ENCODE peak calls at places on chromosome 12, in ten cellular contexts. One of them, this sample, is unnamed.

GRCh38 chr12:44846826-44847225 is 29.3 kb downstream of the NELL2 start:
- DNase-seq in LNCaP clone FGC: no peak
- DNase-seq in upper lobe of right lung: no peak
- DNase-seq in neural progenitor cell: no peak
- DNase-seq in K562: no peak
- DNase-seq in progenitor cell of endocrine pancreas: no peak
- DNase-seq in fibroblast of mammary gland: no peak
- DNase-seq in mesothelial cell of epicardium: no peak
- DNase-seq in GM23338: no peak
- DNase-seq in prostate gland: no peak
- DNase-seq in this sample: no peak

GRCh38 chr12:47885012-47885501 is 19.7 kb downstream of the VDR start:
- DNase-seq in fibroblast of mammary gland: no peak
- DNase-seq in GM23338: no peak
- DNase-seq in prostate gland: no peak
- DNase-seq in mesothelial cell of epicardium: no peak
- DNase-seq in upper lobe of right lung: no peak
- DNase-seq in progenitor cell of endocrine pancreas: no peak
- DNase-seq in LNCaP clone FGC: no peak
- DNase-seq in K562: no peak
- DNase-seq in neural progenitor cell: no peak
- DNase-seq in this sample: no peak

GRCh38 chr12:104643093-104643646 is 186.4 kb downstream of the CHST11 start:
- DNase-seq in progenitor cell of endocrine pancreas: no peak
- DNase-seq in K562: no peak
- DNase-seq in mesothelial cell of epicardium: no peak
- DNase-seq in fibroblast of mammary gland: no peak
- DNase-seq in GM23338: no peak
- DNase-seq in prostate gland: no peak
- DNase-seq in neural progenitor cell: no peak
- DNase-seq in LNCaP clone FGC: no peak
- DNase-seq in upper lobe of right lung: no peak
- DNase-seq in this sample: no peak

GRCh38 chr12:40117818-40118217 is 11.9 kb upstream of the SLC2A13 start:
- DNase-seq in prostate gland: no peak
- DNase-seq in fibroblast of mammary gland: no peak
- DNase-seq in neural progenitor cell: no peak
- DNase-seq in K562: no peak
- DNase-seq in mesothelial cell of epicardium: no peak
- DNase-seq in LNCaP clone FGC: no peak
- DNase-seq in progenitor cell of endocrine pancreas: no peak
- DNase-seq in upper lobe of right lung: no peak
- DNase-seq in GM23338: no peak
- DNase-seq in this sample: no peak

GRCh38 chr12:11580125-11580751 is 69.2 kb upstream of the ETV6 start:
- DNase-seq in mesothelial cell of epicardium: no peak
- DNase-seq in neural progenitor cell: no peak
- DNase-seq in GM23338: no peak
- DNase-seq in prostate gland: peak; percentile 73
- DNase-seq in upper lobe of right lung: peak; percentile 66
- DNase-seq in K562: no peak
- DNase-seq in progenitor cell of endocrine pancreas: no peak
- DNase-seq in fibroblast of mammary gland: peak; percentile 74
- DNase-seq in LNCaP clone FGC: no peak
- DNase-seq in this sample: no peak

GRCh38 chr12:1747609-1748008 is 56.7 kb downstream of the ADIPOR2 start:
- DNase-seq in GM23338: no peak
- DNase-seq in neural progenitor cell: no peak
- DNase-seq in mesothelial cell of epicardium: no peak
- DNase-seq in fibroblast of mammary gland: no peak
- DNase-seq in K562: no peak
- DNase-seq in progenitor cell of endocrine pancreas: no peak
- DNase-seq in upper lobe of right lung: no peak
- DNase-seq in prostate gland: no peak
- DNase-seq in LNCaP clone FGC: no peak
- DNase-seq in this sample: no peak

GRCh38 chr12:34396006-34396860 is 373.9 kb downstream of the ALG10 start:
- DNase-seq in LNCaP clone FGC: no peak
- DNase-seq in K562: peak; percentile 0
- DNase-seq in upper lobe of right lung: peak; percentile 55
- DNase-seq in neural progenitor cell: no peak
- DNase-seq in progenitor cell of endocrine pancreas: peak; percentile 9
- DNase-seq in mesothelial cell of epicardium: peak; percentile 32
- DNase-seq in fibroblast of mammary gland: no peak
- DNase-seq in prostate gland: peak; percentile 3
- DNase-seq in GM23338: no peak
- DNase-seq in this sample: peak; percentile 9

GRCh38 chr12:71772728-71773127 is 18.1 kb downstream of the RAB21 start:
- DNase-seq in K562: no peak
- DNase-seq in mesothelial cell of epicardium: no peak
- DNase-seq in prostate gland: no peak
- DNase-seq in progenitor cell of endocrine pancreas: no peak
- DNase-seq in LNCaP clone FGC: no peak
- DNase-seq in upper lobe of right lung: no peak
- DNase-seq in neural progenitor cell: no peak
- DNase-seq in fibroblast of mammary gland: no peak
- DNase-seq in GM23338: no peak
- DNase-seq in this sample: no peak

GRCh38 chr12:59632408-59632807 is 36.6 kb downstream of the SLC16A7 start:
- DNase-seq in GM23338: no peak
- DNase-seq in LNCaP clone FGC: no peak
- DNase-seq in neural progenitor cell: no peak
- DNase-seq in fibroblast of mammary gland: peak; percentile 14
- DNase-seq in K562: no peak
- DNase-seq in mesothelial cell of epicardium: no peak
- DNase-seq in upper lobe of right lung: no peak
- DNase-seq in prostate gland: no peak
- DNase-seq in progenitor cell of endocrine pancreas: no peak
- DNase-seq in this sample: no peak

GRCh38 chr12:114658002-114658441 is 26.0 kb downstream of the TBX3 start:
- DNase-seq in GM23338: no peak
- DNase-seq in neural progenitor cell: no peak
- DNase-seq in upper lobe of right lung: no peak
- DNase-seq in K562: no peak
- DNase-seq in mesothelial cell of epicardium: no peak
- DNase-seq in prostate gland: no peak
- DNase-seq in LNCaP clone FGC: no peak
- DNase-seq in fibroblast of mammary gland: no peak
- DNase-seq in progenitor cell of endocrine pancreas: no peak
- DNase-seq in this sample: no peak

GRCh38 chr12:52147367-52147972 is 44.3 kb downstream of the KRT80 start:
- DNase-seq in K562: peak; percentile 70
- DNase-seq in progenitor cell of endocrine pancreas: no peak
- DNase-seq in GM23338: no peak
- DNase-seq in neural progenitor cell: no peak
- DNase-seq in LNCaP clone FGC: no peak
- DNase-seq in upper lobe of right lung: peak; percentile 95
- DNase-seq in prostate gland: peak; percentile 98
- DNase-seq in fibroblast of mammary gland: peak; percentile 99
- DNase-seq in mesothelial cell of epicardium: no peak
- DNase-seq in this sample: no peak

GRCh38 chr12:96338852-96339478 is 61.3 kb downstream of the CDK17 start:
- DNase-seq in fibroblast of mammary gland: no peak
- DNase-seq in LNCaP clone FGC: no peak
- DNase-seq in mesothelial cell of epicardium: no peak
- DNase-seq in upper lobe of right lung: no peak
- DNase-seq in neural progenitor cell: no peak
- DNase-seq in GM23338: no peak
- DNase-seq in prostate gland: no peak
- DNase-seq in K562: no peak
- DNase-seq in progenitor cell of endocrine pancreas: no peak
- DNase-seq in this sample: no peak

GRCh38 chr12:3655331-3655900 is 97.5 kb downstream of the CRACR2A start:
- DNase-seq in upper lobe of right lung: no peak
- DNase-seq in fibroblast of mammary gland: peak; percentile 22
- DNase-seq in K562: peak; percentile 7
- DNase-seq in mesothelial cell of epicardium: no peak
- DNase-seq in neural progenitor cell: peak; percentile 57
- DNase-seq in GM23338: peak; percentile 80
- DNase-seq in progenitor cell of endocrine pancreas: no peak
- DNase-seq in LNCaP clone FGC: no peak
- DNase-seq in prostate gland: no peak
- DNase-seq in this sample: no peak

GRCh38 chr12:1769809-1770494 is 50.4 kb upstream of the LRTM2 start:
- DNase-seq in GM23338: no peak
- DNase-seq in K562: no peak
- DNase-seq in prostate gland: no peak
- DNase-seq in neural progenitor cell: no peak
- DNase-seq in upper lobe of right lung: no peak
- DNase-seq in LNCaP clone FGC: no peak
- DNase-seq in fibroblast of mammary gland: peak; percentile 31
- DNase-seq in mesothelial cell of epicardium: no peak
- DNase-seq in progenitor cell of endocrine pancreas: no peak
- DNase-seq in this sample: no peak

GRCh38 chr12:87020071-87020470 is 763.9 kb upstream of the MGAT4C start:
- DNase-seq in upper lobe of right lung: no peak
- DNase-seq in fibroblast of mammary gland: no peak
- DNase-seq in LNCaP clone FGC: no peak
- DNase-seq in mesothelial cell of epicardium: no peak
- DNase-seq in neural progenitor cell: no peak
- DNase-seq in prostate gland: no peak
- DNase-seq in GM23338: no peak
- DNase-seq in K562: no peak
- DNase-seq in progenitor cell of endocrine pancreas: no peak
- DNase-seq in this sample: no peak
- TF ChIP-seq CTCF in upper lobe of right lung: no peak
- TF ChIP-seq CTCF in fibroblast of mammary gland: no peak
- TF ChIP-seq CTCF in LNCaP clone FGC: no peak
- TF ChIP-seq CTCF in mesothelial cell of epicardium: no peak
- TF ChIP-seq CTCF in neural progenitor cell: no peak
- TF ChIP-seq CTCF in prostate gland: no peak
- TF ChIP-seq CTCF in GM23338: no peak
- TF ChIP-seq CTCF in K562: no peak
- TF ChIP-seq CTCF in progenitor cell of endocrine pancreas: no peak
- TF ChIP-seq CTCF in this sample: no peak

DNA sequence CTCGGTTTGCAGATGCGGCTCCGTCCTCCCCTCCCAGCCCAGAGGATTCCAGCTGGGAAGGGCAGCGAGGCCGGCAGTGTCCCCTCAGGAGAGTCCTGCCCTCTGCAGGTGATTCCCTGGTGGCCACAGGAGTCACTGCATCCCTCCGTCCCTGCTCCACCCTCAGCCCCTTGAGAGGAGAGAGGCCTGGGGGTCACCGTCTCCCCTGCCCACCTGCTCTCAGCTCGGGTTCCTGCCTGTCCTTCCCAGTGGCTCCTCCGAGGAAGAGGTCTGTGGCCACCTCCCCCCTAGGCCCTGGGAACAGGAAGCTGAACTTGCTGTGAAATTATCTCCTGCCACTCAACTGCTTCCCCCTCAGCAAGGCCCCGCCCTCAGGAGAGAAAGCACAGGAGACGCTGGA is 12.9 kb upstream of the GALNT9 start:
- DNase-seq in neural progenitor cell: peak; percentile 63
- DNase-seq in K562: no peak
- DNase-seq in prostate gland: no peak
- DNase-seq in mesothelial cell of epicardium: no peak
- DNase-seq in progenitor cell of endocrine pancreas: no peak
- DNase-seq in LNCaP clone FGC: no peak
- DNase-seq in GM23338: peak; percentile 73
- DNase-seq in fibroblast of mammary gland: no peak
- DNase-seq in upper lobe of right lung: no peak
- DNase-seq in this sample: no peak
- TF ChIP-seq CTCF in neural progenitor cell: peak; percentile 56
- TF ChIP-seq CTCF in K562: peak; percentile 87
- TF ChIP-seq CTCF in prostate gland: peak; percentile 29
- TF ChIP-seq CTCF in mesothelial cell of epicardium: no peak
- TF ChIP-seq CTCF in progenitor cell of endocrine pancreas: peak; percentile 62
- TF ChIP-seq CTCF in LNCaP clone FGC: peak; percentile 50
- TF ChIP-seq CTCF in GM23338: peak; percentile 62
- TF ChIP-seq CTCF in fibroblast of mammary gland: peak; percentile 5
- TF ChIP-seq CTCF in upper lobe of right lung: peak; percentile 21
- TF ChIP-seq CTCF in this sample: no peak

GRCh38 chr12:78004451-78005093 is 173.9 kb downstream of the NAV3 start:
- DNase-seq in upper lobe of right lung: no peak
- DNase-seq in progenitor cell of endocrine pancreas: no peak
- DNase-seq in K562: no peak
- DNase-seq in mesothelial cell of epicardium: no peak
- DNase-seq in fibroblast of mammary gland: peak; percentile 7
- DNase-seq in neural progenitor cell: no peak
- DNase-seq in GM23338: no peak
- DNase-seq in prostate gland: no peak
- DNase-seq in LNCaP clone FGC: no peak
- DNase-seq in this sample: no peak

GRCh38 chr12:78007173-78007572 is 176.5 kb downstream of the NAV3 start:
- DNase-seq in prostate gland: no peak
- DNase-seq in neural progenitor cell: no peak
- DNase-seq in K562: no peak
- DNase-seq in fibroblast of mammary gland: no peak
- DNase-seq in mesothelial cell of epicardium: no peak
- DNase-seq in progenitor cell of endocrine pancreas: no peak
- DNase-seq in GM23338: no peak
- DNase-seq in upper lobe of right lung: no peak
- DNase-seq in LNCaP clone FGC: no peak
- DNase-seq in this sample: no peak

GRCh38 chr12:77999074-77999715 is 168.5 kb downstream of the NAV3 start:
- DNase-seq in GM23338: no peak
- DNase-seq in prostate gland: no peak
- DNase-seq in upper lobe of right lung: no peak
- DNase-seq in mesothelial cell of epicardium: no peak
- DNase-seq in LNCaP clone FGC: no peak
- DNase-seq in K562: no peak
- DNase-seq in neural progenitor cell: no peak
- DNase-seq in fibroblast of mammary gland: no peak
- DNase-seq in progenitor cell of endocrine pancreas: no peak
- DNase-seq in this sample: no peak

GRCh38 chr12:78005094-78005492 is 174.4 kb downstream of the NAV3 start:
- DNase-seq in K562: no peak
- DNase-seq in mesothelial cell of epicardium: no peak
- DNase-seq in neural progenitor cell: no peak
- DNase-seq in upper lobe of right lung: no peak
- DNase-seq in GM23338: no peak
- DNase-seq in LNCaP clone FGC: no peak
- DNase-seq in progenitor cell of endocrine pancreas: no peak
- DNase-seq in fibroblast of mammary gland: no peak
- DNase-seq in prostate gland: no peak
- DNase-seq in this sample: no peak

DNA sequence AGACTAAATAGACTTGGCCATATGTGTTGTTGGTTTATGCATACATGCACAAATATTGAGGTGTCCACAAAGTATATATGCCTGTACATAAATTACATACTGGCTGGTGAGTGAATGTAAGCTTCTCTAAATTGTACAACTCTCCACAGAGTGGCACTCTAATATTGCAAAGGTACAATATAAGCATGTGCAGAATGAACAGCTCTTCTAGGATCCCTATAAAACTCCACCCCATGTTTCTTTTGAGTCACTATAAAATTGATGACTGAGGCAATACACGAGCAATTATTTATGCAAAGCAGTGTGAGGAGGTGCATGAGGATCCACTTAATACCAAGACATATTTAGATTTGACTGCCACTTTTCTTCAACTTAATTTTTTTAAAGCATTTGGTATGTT is 172.2 kb downstream of the NAV3 start:
- DNase-seq in GM23338: no peak
- DNase-seq in upper lobe of right lung: no peak
- DNase-seq in K562: no peak
- DNase-seq in prostate gland: no peak
- DNase-seq in fibroblast of mammary gland: peak; percentile 49
- DNase-seq in neural progenitor cell: no peak
- DNase-seq in mesothelial cell of epicardium: no peak
- DNase-seq in LNCaP clone FGC: peak; percentile 63
- DNase-seq in progenitor cell of endocrine pancreas: no peak
- DNase-seq in this sample: no peak
- TF ChIP-seq CTCF in GM23338: no peak
- TF ChIP-seq CTCF in upper lobe of right lung: no peak
- TF ChIP-seq CTCF in K562: no peak
- TF ChIP-seq CTCF in prostate gland: no peak
- TF ChIP-seq CTCF in fibroblast of mammary gland: no peak
- TF ChIP-seq CTCF in neural progenitor cell: no peak
- TF ChIP-seq CTCF in mesothelial cell of epicardium: no peak
- TF ChIP-seq CTCF in LNCaP clone FGC: peak; percentile 62
- TF ChIP-seq CTCF in progenitor cell of endocrine pancreas: no peak
- TF ChIP-seq CTCF in this sample: no peak

GRCh38 chr12:120640840-120641833 is 711 bp downstream of the CABP1 start:
- DNase-seq in progenitor cell of endocrine pancreas: peak; percentile 65
- DNase-seq in K562: peak; percentile 66
- DNase-seq in prostate gland: peak; percentile 22
- DNase-seq in fibroblast of mammary gland: peak; percentile 40
- DNase-seq in LNCaP clone FGC: no peak
- DNase-seq in mesothelial cell of epicardium: peak; percentile 80
- DNase-seq in upper lobe of right lung: peak; percentile 83
- DNase-seq in neural progenitor cell: peak; percentile 93
- DNase-seq in GM23338: peak; percentile 91
- DNase-seq in this sample: peak; percentile 52
- TF ChIP-seq CTCF in progenitor cell of endocrine pancreas: peak; percentile 19
- TF ChIP-seq CTCF in K562: peak; percentile 27
- TF ChIP-seq CTCF in prostate gland: no peak
- TF ChIP-seq CTCF in fibroblast of mammary gland: no peak
- TF ChIP-seq CTCF in LNCaP clone FGC: no peak
- TF ChIP-seq CTCF in mesothelial cell of epicardium: no peak
- TF ChIP-seq CTCF in upper lobe of right lung: no peak
- TF ChIP-seq CTCF in neural progenitor cell: peak; percentile 47
- TF ChIP-seq CTCF in GM23338: peak; percentile 37
- TF ChIP-seq CTCF in this sample: no peak

This sample was measured in activated B cell treated with CpG ODN at 0.5 μM for 24 hours.